ENCODE peak calls at places on chromosomes 2 and 18, in six cellular contexts. Q, N, H, Y, X and J are unnamed samples.

GRCh38 chr2:233764264-233764663 is 4.2 kb downstream of the UGT1A1 start:
- DNase-seq in N (peak), Q (no peak), Y (no peak), H (no peak), X (no peak), J (no peak)

GRCh38 chr18:76572517-76573247 is 77.6 kb upstream of the ZNF516 start:
- DNase-seq in Q (peak), N (no peak), Y (no peak), H (no peak), X (no peak), J (no peak)

GRCh38 chr2:38374978-38375377 is 2.1 kb downstream of the ATL2 start:
- DNase-seq in Y (no peak), N (peak), X (no peak), Q (no peak), H (no peak), J (no peak)

GRCh38 chr2:14417586-14417985 is 214.9 kb upstream of the LRATD1 start:
- DNase-seq in Q (no peak), H (no peak), N (no peak), X (no peak), Y (no peak), J (no peak)

GRCh38 chr2:124001681-124002080 is 23.4 kb upstream of the CNTNAP5 start:
- DNase-seq in Q (no peak), X (no peak), N (no peak), H (no peak), Y (no peak), J (no peak)

GRCh38 chr2:230942920-230943896 is 18.2 kb upstream of the GPR55 start:
- DNase-seq in X (no peak), Q (no peak), Y (no peak), N (no peak), H (peak), J (no peak)

GRCh38 chr2:15588329-15588919 is 3.2 kb upstream of the DDX1 start:
- DNase-seq in N (peak), Q (peak), H (peak), X (no peak), Y (no peak), J (peak)

GRCh38 chr2:237861875-237862527 is 2.6 kb downstream of the RAMP1 start:
- DNase-seq in H (no peak), Y (no peak), Q (peak), N (no peak), X (no peak), J (no peak)

GRCh38 chr2:64943387-64944150 is 45.6 kb upstream of the SLC1A4 start:
- DNase-seq in N (peak), H (no peak), X (no peak), Y (no peak), Q (no peak), J (peak)

GRCh38 chr2:162795312-162795711 is 43.3 kb downstream of the KCNH7 start:
- DNase-seq in Y (no peak), N (no peak), Q (no peak), H (no peak), X (no peak), J (peak)

GRCh38 chr2:241029599-241030332 is 31.3 kb downstream of the SNED1 start:
- DNase-seq in Y (no peak), N (no peak), H (no peak), X (no peak), Q (no peak), J (no peak)

GRCh38 chr2:221102896-221103688 is 469.0 kb downstream of the EPHA4 start:
- DNase-seq in Y (no peak), Q (no peak), X (no peak), N (no peak), H (no peak), J (no peak)

GRCh38 chr2:1707771-1708351 is 36.5 kb downstream of the PXDN start:
- DNase-seq in Y (no peak), Q (no peak), H (no peak), X (no peak), N (peak), J (no peak)

GRCh38 chr2:23468384-23469141 is 83.6 kb downstream of the KLHL29 start:
- DNase-seq in Q (no peak), Y (no peak), X (no peak), N (no peak), H (no peak), J (no peak)

GRCh38 chr2:201904529-201905420 is 98.4 kb downstream of the CDK15 start:
- DNase-seq in X (no peak), H (no peak), Q (no peak), N (no peak), Y (no peak), J (no peak)

GRCh38 chr18:73006331-73006730 is 138.5 kb upstream of the NETO1 start:
- DNase-seq in Y (no peak), X (no peak), H (no peak), Q (no peak), N (no peak), J (no peak)

GRCh38 chr2:7692657-7693161 is 775.5 kb downstream of the RNF144A start:
- DNase-seq in Q (no peak), X (no peak), Y (no peak), N (peak), H (no peak), J (no peak)

GRCh38 chr2:194566907-194567660 is 1089.9 kb upstream of the SLC39A10 start:
- DNase-seq in H (no peak), X (no peak), Q (no peak), Y (no peak), N (no peak), J (no peak)

GRCh38 chr18:33404244-33404873 is 36.2 kb downstream of the CCDC178 start:
- DNase-seq in N (no peak), H (no peak), Q (no peak), X (no peak), Y (no peak), J (no peak)

GRCh38 chr2:119753041-119753929 is 6.4 kb upstream of the PTPN4 start:
- DNase-seq in H (no peak), X (no peak), Y (no peak), N (peak), Q (peak), J (peak)

GRCh38 chr2:233964581-233964980 is 47.4 kb downstream of the TRPM8 start:
- DNase-seq in H (no peak), Q (no peak), N (peak), Y (no peak), X (no peak), J (no peak)

GRCh38 chr18:35525795-35526475 is 28.2 kb upstream of the INO80C start:
- DNase-seq in H (no peak), N (no peak), Y (no peak), X (no peak), Q (no peak), J (no peak)

GRCh38 chr2:208369091-208369490 is 37.5 kb upstream of the PTH2R start:
- DNase-seq in Q (no peak), H (no peak), Y (no peak), X (no peak), N (no peak), J (no peak)

GRCh38 chr18:51655327-51655698 is 457.8 kb upstream of the MEX3C start:
- DNase-seq in N (no peak), Y (no peak), Q (no peak), H (no peak), X (no peak), J (peak)

GRCh38 chr2:19868705-19869550 is 32.9 kb downstream of the TTC32 start:
- DNase-seq in H (peak), Y (peak), Q (peak), X (peak), N (peak), J (no peak)

GRCh38 chr18:49487711-49488310 is 777 bp upstream of the C18orf32 start:
- DNase-seq in H (no peak), N (no peak), X (no peak), Y (no peak), Q (no peak), J (peak)

GRCh38 chr2:112031473-112031872 is 23.6 kb upstream of the TMEM87B start:
- DNase-seq in Q (no peak), X (no peak), N (peak), H (no peak), Y (no peak), J (peak)

GRCh38 chr2:54955358-54955673 is 94.9 kb downstream of the RTN4 start:
- DNase-seq in Q (no peak), N (no peak), H (no peak), X (no peak), Y (no peak), J (no peak)

GRCh38 chr2:172336681-172337080 is 90.7 kb upstream of the ITGA6 start:
- DNase-seq in X (no peak), N (no peak), Q (no peak), Y (no peak), H (no peak), J (no peak)